ENCODE peak calls at places on chromosomes 13 and 19, in nine cellular contexts. B, K, P, G, Q, V, J, L and E are unnamed samples.

GRCh38 chr13:96011291-96011875 is 41.8 kb downstream of the UGGT2 start:
- DNase-seq in K (peak; percentile 66), Q (no peak), P (no peak), B (no peak), V (no peak), J (no peak), L (no peak), G (no peak), E (no peak)

GRCh38 chr19:46355991-46356669 is 9.2 kb downstream of the PPP5C start:
- DNase-seq in K (no peak), V (no peak), B (no peak), Q (no peak), L (no peak), G (no peak), J (no peak), P (no peak), E (no peak)

GRCh38 chr19:12769689-12770088 is 5.7 kb downstream of the HOOK2 start:
- DNase-seq in V (no peak), J (no peak), G (peak; percentile 74), K (no peak), Q (no peak), B (no peak), L (no peak), P (peak; percentile 29), E (no peak)

GRCh38 chr19:30001794-30002193 is 59.8 kb downstream of the URI1 start:
- DNase-seq in B (no peak), L (no peak), P (no peak), V (no peak), K (peak; percentile 18), G (no peak), Q (no peak), J (no peak), E (no peak)

GRCh38 chr19:13850910-13851753 is 25.8 kb upstream of the NANOS3 start:
- DNase-seq in G (peak; percentile 85), Q (peak; percentile 77), B (peak; percentile 92), K (peak; percentile 98), V (peak; percentile 88), P (peak; percentile 99), J (peak; percentile 42), L (peak; percentile 97), E (no peak)

GRCh38 chr13:97043302-97043701 is 49.0 kb upstream of the OXGR1 start:
- DNase-seq in V (no peak), L (no peak), J (no peak), Q (no peak), B (no peak), K (peak; percentile 90), G (no peak), P (peak; percentile 6), E (no peak)

GRCh38 chr13:98406475-98406874 is 170.4 kb downstream of the STK24 start:
- DNase-seq in Q (no peak), V (no peak), B (no peak), J (no peak), G (no peak), K (no peak), L (no peak), P (no peak), E (no peak)

GRCh38 chr13:83546476-83546875 is 335.8 kb downstream of the SLITRK1 start:
- DNase-seq in V (no peak), Q (no peak), L (no peak), B (no peak), P (peak; percentile 8), J (no peak), K (no peak), G (no peak), E (no peak)

GRCh38 chr19:16088351-16088984 is 12.2 kb downstream of the TPM4 start:
- DNase-seq in P (no peak), B (no peak), G (peak; percentile 82), V (no peak), L (peak; percentile 85), J (no peak), Q (no peak), K (no peak), E (no peak)

GRCh38 chr13:101838305-101838835 is 385.9 kb downstream of the ITGBL1 start:
- DNase-seq in G (no peak), L (no peak), Q (no peak), V (no peak), J (no peak), B (no peak), P (no peak), K (peak; percentile 67), E (no peak)

GRCh38 chr19:22326219-22326618 is 40.0 kb downstream of the ZNF729 start:
- DNase-seq in Q (no peak), V (no peak), L (no peak), J (no peak), P (no peak), K (no peak), B (no peak), G (no peak), E (no peak)

GRCh38 chr13:80341771-80342271 is 895 bp upstream of the SPRY2 start:
- DNase-seq in L (no peak), V (no peak), J (peak; percentile 80), B (peak; percentile 69), G (peak; percentile 71), Q (no peak), P (peak; percentile 85), K (peak; percentile 73), E (peak; percentile 37)

GRCh38 chr13:21297452-21297851 is 121.0 kb downstream of the MRPL57 start:
- DNase-seq in Q (no peak), B (no peak), K (peak; percentile 11), V (no peak), L (no peak), J (no peak), P (no peak), G (no peak), E (no peak)

GRCh38 chr13:51638497-51638871 is 54.2 kb downstream of the WDFY2 start:
- DNase-seq in P (peak; percentile 61), Q (no peak), B (no peak), J (no peak), L (no peak), G (no peak), V (no peak), K (no peak), E (no peak)

GRCh38 chr19:3809881-3810707 is 23.9 kb upstream of the MATK start:
- DNase-seq in L (no peak), B (no peak), Q (no peak), K (no peak), P (peak; percentile 71), J (no peak), V (no peak), G (no peak), E (no peak)

GRCh38 chr19:615619-616018 is 17.7 kb downstream of the POLRMT start:
- DNase-seq in B (no peak), V (no peak), K (peak; percentile 55), Q (no peak), J (no peak), L (no peak), P (peak; percentile 89), G (no peak), E (no peak)
- TF ChIP-seq CTCF in B (no peak), V (no peak), K (no peak), Q (no peak), J (no peak), L (peak; percentile 7), P (no peak), G (no peak), E (no peak)

DNA sequence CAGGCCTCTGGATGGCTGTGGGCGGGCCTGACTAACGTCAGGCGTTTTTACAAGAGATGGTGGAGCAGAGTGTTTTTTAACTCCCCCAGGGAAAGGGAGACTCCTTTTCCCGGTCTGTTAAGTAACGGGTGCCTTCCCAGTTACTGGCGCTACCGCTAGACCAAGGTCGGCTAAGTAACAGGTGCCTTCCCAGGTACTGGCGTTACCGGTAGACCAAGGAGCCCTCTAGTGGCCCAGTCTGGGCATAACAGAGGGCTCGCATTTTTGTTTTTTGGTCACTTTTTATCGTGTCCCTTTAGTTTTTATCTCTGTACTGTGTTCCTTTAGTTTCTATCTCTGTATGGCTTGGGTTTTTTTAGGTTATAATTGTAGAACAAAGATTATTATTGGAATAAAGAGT is 10.0 kb downstream of the ZNF383 start:
- DNase-seq in K (peak; percentile 23), V (no peak), P (no peak), J (peak; percentile 31), L (no peak), B (no peak), G (no peak), Q (no peak), E (peak; percentile 23)
- TF ChIP-seq CTCF in K (peak; percentile 33), V (peak; percentile 49), P (peak; percentile 64), J (peak; percentile 47), L (peak; percentile 73), B (peak; percentile 40), G (peak; percentile 8), Q (peak; percentile 10), E (peak; percentile 62)

GRCh38 chr19:5929179-5929578 is 15.1 kb downstream of the CAPS start:
- DNase-seq in K (no peak), P (peak; percentile 46), L (no peak), G (no peak), B (no peak), J (no peak), Q (no peak), V (no peak), E (no peak)

GRCh38 chr19:5925830-5926459 is 11.9 kb downstream of the CAPS start:
- DNase-seq in Q (no peak), K (no peak), V (no peak), B (no peak), G (no peak), L (no peak), P (peak; percentile 23), J (no peak), E (no peak)

GRCh38 chr19:5929646-5930045 is 15.6 kb downstream of the CAPS start:
- DNase-seq in K (no peak), L (no peak), P (peak; percentile 30), J (no peak), Q (no peak), G (no peak), V (no peak), B (no peak), E (no peak)

GRCh38 chr19:5927439-5927821 is 13.4 kb downstream of the CAPS start:
- DNase-seq in J (no peak), G (no peak), B (no peak), K (no peak), L (no peak), P (peak; percentile 19), Q (no peak), V (no peak), E (no peak)

DNA sequence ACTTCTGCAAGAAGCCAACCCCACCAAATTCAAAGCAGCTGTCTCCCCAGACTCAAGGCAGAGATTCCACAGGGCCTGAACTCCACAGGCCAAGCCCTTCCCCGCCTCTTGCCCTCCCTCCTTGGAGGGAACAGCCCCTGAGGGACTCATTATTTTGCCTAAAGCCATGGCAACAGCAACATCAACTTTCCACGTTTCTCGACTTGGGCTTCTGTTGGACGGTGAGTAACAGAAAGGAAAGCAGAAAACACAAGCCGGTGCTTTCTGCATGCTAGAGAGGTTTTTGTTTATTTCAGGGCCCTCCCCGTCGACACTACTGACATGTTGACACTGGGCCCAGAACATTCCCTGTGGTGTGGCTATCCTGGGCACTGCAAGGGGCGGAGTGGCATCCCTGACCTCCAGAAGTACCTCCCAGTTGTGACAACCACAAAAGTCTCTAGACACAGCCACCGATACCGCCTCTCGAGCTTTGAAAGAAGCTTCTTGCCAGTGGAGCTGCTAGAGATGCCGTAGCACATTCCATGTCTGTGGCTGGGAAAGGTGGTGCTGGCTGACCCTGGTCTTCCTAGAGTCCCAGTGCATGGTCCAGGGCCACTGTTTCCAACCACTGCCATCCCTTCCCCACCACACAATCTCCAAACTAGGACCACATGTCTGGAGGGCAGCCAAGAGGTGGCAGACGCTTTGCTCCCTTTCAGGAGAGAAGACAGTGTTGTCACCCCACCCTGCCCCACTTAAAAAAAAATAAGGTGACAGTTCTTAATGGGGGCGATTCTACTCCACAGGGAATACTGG is 12.8 kb downstream of the CAPS start:
- DNase-seq in B (peak; percentile 67), L (no peak), P (peak; percentile 97), G (no peak), J (peak; percentile 83), Q (no peak), K (peak; percentile 97), V (no peak), E (no peak)
- TF ChIP-seq CTCF in B (no peak), L (peak; percentile 28), P (no peak), G (no peak), J (no peak), Q (no peak), K (no peak), V (no peak), E (no peak)

GRCh38 chr19:49889687-49890348 is 6.9 kb downstream of the IL4I1 start:
- DNase-seq in B (peak; percentile 81), Q (no peak), K (peak; percentile 90), V (no peak), J (peak; percentile 82), L (peak; percentile 95), P (peak; percentile 97), G (peak; percentile 73), E (peak; percentile 49)
- TF ChIP-seq CTCF in B (peak; percentile 67), Q (peak; percentile 73), K (peak; percentile 56), V (peak; percentile 59), J (peak; percentile 61), L (peak; percentile 88), P (peak; percentile 70), G (peak; percentile 79), E (peak; percentile 72)